ENCODE peak calls at places on chromosomes 7 and 10, in eight cellular contexts. One of them, this sample, is unnamed.

GRCh38 chr10:114431414-114431767 is 27.1 kb upstream of the AFAP1L2 start:
- DNase-seq in caudate nucleus: no peak
- DNase-seq in GM23248: no peak
- DNase-seq in stromal cell of bone marrow: no peak
- DNase-seq in hypothalamus: no peak
- DNase-seq in globus pallidus: no peak
- DNase-seq in glutamatergic neuron: no peak
- DNase-seq in amygdala: no peak
- DNase-seq in this sample: no peak

GRCh38 chr7:151537818-151538561 is 18.3 kb upstream of the RHEB start:
- DNase-seq in GM23248: peak; percentile 13
- DNase-seq in stromal cell of bone marrow: no peak
- DNase-seq in amygdala: peak; percentile 59
- DNase-seq in globus pallidus: peak; percentile 73
- DNase-seq in caudate nucleus: no peak
- DNase-seq in glutamatergic neuron: no peak
- DNase-seq in hypothalamus: peak; percentile 41
- DNase-seq in this sample: no peak

GRCh38 chr10:68981074-68981473 is 7.5 kb upstream of the KIFBP start:
- DNase-seq in globus pallidus: no peak
- DNase-seq in stromal cell of bone marrow: no peak
- DNase-seq in amygdala: no peak
- DNase-seq in hypothalamus: no peak
- DNase-seq in GM23248: peak; percentile 47
- DNase-seq in caudate nucleus: no peak
- DNase-seq in glutamatergic neuron: no peak
- DNase-seq in this sample: no peak

GRCh38 chr7:32119790-32120196 is 49.6 kb upstream of the PDE1C start:
- DNase-seq in stromal cell of bone marrow: no peak
- DNase-seq in globus pallidus: no peak
- DNase-seq in caudate nucleus: no peak
- DNase-seq in glutamatergic neuron: peak; percentile 39
- DNase-seq in amygdala: no peak
- DNase-seq in hypothalamus: no peak
- DNase-seq in GM23248: no peak
- DNase-seq in this sample: no peak

GRCh38 chr7:132906193-132906829 is 175.6 kb downstream of the CHCHD3 start:
- DNase-seq in caudate nucleus: no peak
- DNase-seq in GM23248: no peak
- DNase-seq in hypothalamus: no peak
- DNase-seq in amygdala: no peak
- DNase-seq in globus pallidus: no peak
- DNase-seq in stromal cell of bone marrow: no peak
- DNase-seq in glutamatergic neuron: no peak
- DNase-seq in this sample: no peak

GRCh38 chr10:79142064-79142491 is 73.3 kb downstream of the ZMIZ1 start:
- DNase-seq in GM23248: peak; percentile 91
- DNase-seq in globus pallidus: no peak
- DNase-seq in caudate nucleus: no peak
- DNase-seq in amygdala: no peak
- DNase-seq in stromal cell of bone marrow: peak; percentile 71
- DNase-seq in hypothalamus: no peak
- DNase-seq in glutamatergic neuron: no peak
- DNase-seq in this sample: no peak

GRCh38 chr7:40194743-40195142 is 59.9 kb downstream of the SUGCT start:
- DNase-seq in globus pallidus: no peak
- DNase-seq in stromal cell of bone marrow: peak; percentile 37
- DNase-seq in hypothalamus: no peak
- DNase-seq in glutamatergic neuron: no peak
- DNase-seq in GM23248: peak; percentile 80
- DNase-seq in caudate nucleus: no peak
- DNase-seq in amygdala: no peak
- DNase-seq in this sample: no peak

GRCh38 chr7:17532861-17533404 is 234.5 kb downstream of the AHR start:
- DNase-seq in GM23248: peak; percentile 97
- DNase-seq in amygdala: no peak
- DNase-seq in stromal cell of bone marrow: peak; percentile 87
- DNase-seq in caudate nucleus: no peak
- DNase-seq in globus pallidus: no peak
- DNase-seq in glutamatergic neuron: no peak
- DNase-seq in hypothalamus: no peak
- DNase-seq in this sample: no peak

GRCh38 chr7:129327076-129327475 is 102.2 kb downstream of the AHCYL2 start:
- DNase-seq in caudate nucleus: no peak
- DNase-seq in globus pallidus: no peak
- DNase-seq in GM23248: no peak
- DNase-seq in amygdala: no peak
- DNase-seq in stromal cell of bone marrow: no peak
- DNase-seq in glutamatergic neuron: no peak
- DNase-seq in hypothalamus: no peak
- DNase-seq in this sample: no peak

GRCh38 chr7:77386165-77386824 is 29.9 kb downstream of the GSAP start:
- DNase-seq in globus pallidus: no peak
- DNase-seq in hypothalamus: no peak
- DNase-seq in GM23248: peak; percentile 44
- DNase-seq in amygdala: no peak
- DNase-seq in glutamatergic neuron: no peak
- DNase-seq in stromal cell of bone marrow: no peak
- DNase-seq in caudate nucleus: no peak
- DNase-seq in this sample: no peak

GRCh38 chr7:108167460-108167859 is 37.3 kb upstream of the LAMB4 start:
- DNase-seq in amygdala: no peak
- DNase-seq in caudate nucleus: no peak
- DNase-seq in GM23248: no peak
- DNase-seq in glutamatergic neuron: no peak
- DNase-seq in hypothalamus: no peak
- DNase-seq in globus pallidus: no peak
- DNase-seq in stromal cell of bone marrow: peak; percentile 10
- DNase-seq in this sample: no peak

GRCh38 chr7:102834999-102835398 is 77.8 kb upstream of the LRRC17 start:
- DNase-seq in amygdala: no peak
- DNase-seq in GM23248: peak; percentile 90
- DNase-seq in caudate nucleus: no peak
- DNase-seq in stromal cell of bone marrow: peak; percentile 84
- DNase-seq in globus pallidus: no peak
- DNase-seq in glutamatergic neuron: no peak
- DNase-seq in hypothalamus: no peak
- DNase-seq in this sample: no peak

This sample was measured in occipital lobe.